ENCODE peak calls at places on chromosomes 1 and 21, in nine cellular contexts. One of them, this sample, is unnamed.

GRCh38 chr21:44282370-44282769 is 3.3 kb upstream of the AIRE start:
- DNase-seq in fibroblast of lung: no peak
- DNase-seq in GM04504: no peak
- DNase-seq in iris pigment epithelial cell: no peak
- DNase-seq in stimulated activated CD4-positive, alpha-beta T cell treated with anti-CD3 and anti-CD28 coated beads, TNF-alpha, amount 100 ng/mL, for 1 hour: no peak
- DNase-seq in RKO: no peak
- DNase-seq in AML-193: no peak
- DNase-seq in body of pancreas: no peak
- DNase-seq in GM12878: no peak
- DNase-seq in this sample: no peak

GRCh38 chr1:232045134-232045533 is 418.5 kb downstream of the DISC1 start:
- DNase-seq in fibroblast of lung: no peak
- DNase-seq in GM04504: no peak
- DNase-seq in iris pigment epithelial cell: no peak
- DNase-seq in stimulated activated CD4-positive, alpha-beta T cell treated with anti-CD3 and anti-CD28 coated beads, TNF-alpha, amount 100 ng/mL, for 1 hour: no peak
- DNase-seq in RKO: no peak
- DNase-seq in AML-193: no peak
- DNase-seq in body of pancreas: no peak
- DNase-seq in GM12878: no peak
- DNase-seq in this sample: no peak

GRCh38 chr1:103341377-103341880 is 184.1 kb upstream of the RNPC3 start:
- DNase-seq in fibroblast of lung: peak; percentile 22
- DNase-seq in GM04504: no peak
- DNase-seq in iris pigment epithelial cell: no peak
- DNase-seq in stimulated activated CD4-positive, alpha-beta T cell treated with anti-CD3 and anti-CD28 coated beads, TNF-alpha, amount 100 ng/mL, for 1 hour: no peak
- DNase-seq in RKO: no peak
- DNase-seq in AML-193: no peak
- DNase-seq in body of pancreas: no peak
- DNase-seq in GM12878: no peak
- DNase-seq in this sample: no peak

GRCh38 chr21:35473496-35473895 is 424.4 kb upstream of the RUNX1 start:
- DNase-seq in fibroblast of lung: no peak
- DNase-seq in GM04504: no peak
- DNase-seq in iris pigment epithelial cell: no peak
- DNase-seq in stimulated activated CD4-positive, alpha-beta T cell treated with anti-CD3 and anti-CD28 coated beads, TNF-alpha, amount 100 ng/mL, for 1 hour: no peak
- DNase-seq in RKO: no peak
- DNase-seq in AML-193: peak; percentile 46
- DNase-seq in body of pancreas: no peak
- DNase-seq in GM12878: no peak
- DNase-seq in this sample: no peak

GRCh38 chr1:31575373-31576140 is 758 bp upstream of the TINAGL1 start:
- DNase-seq in fibroblast of lung: no peak
- DNase-seq in GM04504: no peak
- DNase-seq in iris pigment epithelial cell: no peak
- DNase-seq in stimulated activated CD4-positive, alpha-beta T cell treated with anti-CD3 and anti-CD28 coated beads, TNF-alpha, amount 100 ng/mL, for 1 hour: no peak
- DNase-seq in RKO: no peak
- DNase-seq in AML-193: no peak
- DNase-seq in body of pancreas: peak; percentile 88
- DNase-seq in GM12878: no peak
- DNase-seq in this sample: no peak

GRCh38 chr1:6262570-6263420 is 1.9 kb upstream of the GPR153 start:
- DNase-seq in fibroblast of lung: no peak
- DNase-seq in GM04504: no peak
- DNase-seq in iris pigment epithelial cell: no peak
- DNase-seq in stimulated activated CD4-positive, alpha-beta T cell treated with anti-CD3 and anti-CD28 coated beads, TNF-alpha, amount 100 ng/mL, for 1 hour: no peak
- DNase-seq in RKO: no peak
- DNase-seq in AML-193: no peak
- DNase-seq in body of pancreas: peak; percentile 30
- DNase-seq in GM12878: no peak
- DNase-seq in this sample: no peak

GRCh38 chr1:170668301-170668789 is 4.4 kb downstream of the PRRX1 start:
- DNase-seq in fibroblast of lung: peak; percentile 39
- DNase-seq in GM04504: no peak
- DNase-seq in iris pigment epithelial cell: peak; percentile 50
- DNase-seq in stimulated activated CD4-positive, alpha-beta T cell treated with anti-CD3 and anti-CD28 coated beads, TNF-alpha, amount 100 ng/mL, for 1 hour: no peak
- DNase-seq in RKO: no peak
- DNase-seq in AML-193: no peak
- DNase-seq in body of pancreas: no peak
- DNase-seq in GM12878: no peak
- DNase-seq in this sample: peak; percentile 29

GRCh38 chr1:233281711-233282581 is 13.6 kb downstream of the PCNX2 start:
- DNase-seq in fibroblast of lung: peak; percentile 88
- DNase-seq in GM04504: no peak
- DNase-seq in iris pigment epithelial cell: peak; percentile 82
- DNase-seq in stimulated activated CD4-positive, alpha-beta T cell treated with anti-CD3 and anti-CD28 coated beads, TNF-alpha, amount 100 ng/mL, for 1 hour: no peak
- DNase-seq in RKO: no peak
- DNase-seq in AML-193: no peak
- DNase-seq in body of pancreas: no peak
- DNase-seq in GM12878: peak; percentile 38
- DNase-seq in this sample: no peak

GRCh38 chr1:63611231-63611630 is 18.0 kb downstream of the PGM1 start:
- DNase-seq in fibroblast of lung: no peak
- DNase-seq in GM04504: no peak
- DNase-seq in iris pigment epithelial cell: no peak
- DNase-seq in stimulated activated CD4-positive, alpha-beta T cell treated with anti-CD3 and anti-CD28 coated beads, TNF-alpha, amount 100 ng/mL, for 1 hour: no peak
- DNase-seq in RKO: no peak
- DNase-seq in AML-193: no peak
- DNase-seq in body of pancreas: no peak
- DNase-seq in GM12878: no peak
- DNase-seq in this sample: no peak

GRCh38 chr1:240691521-240692338 is 79.8 kb upstream of the GREM2 start:
- DNase-seq in fibroblast of lung: peak; percentile 56
- DNase-seq in GM04504: peak; percentile 53
- DNase-seq in iris pigment epithelial cell: peak; percentile 77
- DNase-seq in stimulated activated CD4-positive, alpha-beta T cell treated with anti-CD3 and anti-CD28 coated beads, TNF-alpha, amount 100 ng/mL, for 1 hour: no peak
- DNase-seq in RKO: peak; percentile 28
- DNase-seq in AML-193: no peak
- DNase-seq in body of pancreas: no peak
- DNase-seq in GM12878: no peak
- DNase-seq in this sample: peak; percentile 65

GRCh38 chr1:66431999-66432398 is 102.0 kb upstream of the SGIP1 start:
- DNase-seq in fibroblast of lung: no peak
- DNase-seq in GM04504: no peak
- DNase-seq in iris pigment epithelial cell: no peak
- DNase-seq in stimulated activated CD4-positive, alpha-beta T cell treated with anti-CD3 and anti-CD28 coated beads, TNF-alpha, amount 100 ng/mL, for 1 hour: no peak
- DNase-seq in RKO: no peak
- DNase-seq in AML-193: no peak
- DNase-seq in body of pancreas: no peak
- DNase-seq in GM12878: no peak
- DNase-seq in this sample: no peak

GRCh38 chr1:241992734-241993133 is 6.2 kb downstream of the MAP1LC3C start:
- DNase-seq in fibroblast of lung: peak; percentile 33
- DNase-seq in GM04504: no peak
- DNase-seq in iris pigment epithelial cell: peak; percentile 53
- DNase-seq in stimulated activated CD4-positive, alpha-beta T cell treated with anti-CD3 and anti-CD28 coated beads, TNF-alpha, amount 100 ng/mL, for 1 hour: no peak
- DNase-seq in RKO: peak; percentile 61
- DNase-seq in AML-193: no peak
- DNase-seq in body of pancreas: no peak
- DNase-seq in GM12878: no peak
- DNase-seq in this sample: no peak

GRCh38 chr1:241985787-241986186 is 13.1 kb downstream of the MAP1LC3C start:
- DNase-seq in fibroblast of lung: peak; percentile 34
- DNase-seq in GM04504: no peak
- DNase-seq in iris pigment epithelial cell: peak; percentile 61
- DNase-seq in stimulated activated CD4-positive, alpha-beta T cell treated with anti-CD3 and anti-CD28 coated beads, TNF-alpha, amount 100 ng/mL, for 1 hour: no peak
- DNase-seq in RKO: peak; percentile 71
- DNase-seq in AML-193: peak; percentile 9
- DNase-seq in body of pancreas: peak; percentile 22
- DNase-seq in GM12878: no peak
- DNase-seq in this sample: peak; percentile 71

GRCh38 chr1:110433803-110434202 is 17.1 kb upstream of the PROK1 start:
- DNase-seq in fibroblast of lung: peak; percentile 28
- DNase-seq in GM04504: peak; percentile 8
- DNase-seq in iris pigment epithelial cell: peak; percentile 61
- DNase-seq in stimulated activated CD4-positive, alpha-beta T cell treated with anti-CD3 and anti-CD28 coated beads, TNF-alpha, amount 100 ng/mL, for 1 hour: no peak
- DNase-seq in RKO: peak; percentile 28
- DNase-seq in AML-193: peak; percentile 85
- DNase-seq in body of pancreas: peak; percentile 49
- DNase-seq in GM12878: no peak
- DNase-seq in this sample: no peak

GRCh38 chr1:50750021-50750619 is 209.9 kb downstream of the FAF1 start:
- DNase-seq in fibroblast of lung: peak; percentile 32
- DNase-seq in GM04504: no peak
- DNase-seq in iris pigment epithelial cell: peak; percentile 54
- DNase-seq in stimulated activated CD4-positive, alpha-beta T cell treated with anti-CD3 and anti-CD28 coated beads, TNF-alpha, amount 100 ng/mL, for 1 hour: no peak
- DNase-seq in RKO: peak; percentile 66
- DNase-seq in AML-193: no peak
- DNase-seq in body of pancreas: no peak
- DNase-seq in GM12878: no peak
- DNase-seq in this sample: peak; percentile 60

GRCh38 chr1:42305639-42306038 is 29.4 kb downstream of the FOXJ3 start:
- DNase-seq in fibroblast of lung: peak; percentile 59
- DNase-seq in GM04504: no peak
- DNase-seq in iris pigment epithelial cell: peak; percentile 72
- DNase-seq in stimulated activated CD4-positive, alpha-beta T cell treated with anti-CD3 and anti-CD28 coated beads, TNF-alpha, amount 100 ng/mL, for 1 hour: no peak
- DNase-seq in RKO: no peak
- DNase-seq in AML-193: no peak
- DNase-seq in body of pancreas: no peak
- DNase-seq in GM12878: no peak
- DNase-seq in this sample: no peak

GRCh38 chr21:16455526-16455925 is 725.7 kb downstream of the USP25 start:
- DNase-seq in fibroblast of lung: peak; percentile 57
- DNase-seq in GM04504: no peak
- DNase-seq in iris pigment epithelial cell: no peak
- DNase-seq in stimulated activated CD4-positive, alpha-beta T cell treated with anti-CD3 and anti-CD28 coated beads, TNF-alpha, amount 100 ng/mL, for 1 hour: no peak
- DNase-seq in RKO: no peak
- DNase-seq in AML-193: no peak
- DNase-seq in body of pancreas: no peak
- DNase-seq in GM12878: no peak
- DNase-seq in this sample: no peak

GRCh38 chr1:85569122-85569521 is 11.4 kb upstream of the CCN1 start:
- DNase-seq in fibroblast of lung: peak; percentile 95
- DNase-seq in GM04504: peak; percentile 48
- DNase-seq in iris pigment epithelial cell: peak; percentile 91
- DNase-seq in stimulated activated CD4-positive, alpha-beta T cell treated with anti-CD3 and anti-CD28 coated beads, TNF-alpha, amount 100 ng/mL, for 1 hour: no peak
- DNase-seq in RKO: peak; percentile 58
- DNase-seq in AML-193: no peak
- DNase-seq in body of pancreas: no peak
- DNase-seq in GM12878: no peak
- DNase-seq in this sample: no peak

GRCh38 chr1:235675152-235675890 is 25.7 kb upstream of the GNG4 start:
- DNase-seq in fibroblast of lung: no peak
- DNase-seq in GM04504: no peak
- DNase-seq in iris pigment epithelial cell: peak; percentile 69
- DNase-seq in stimulated activated CD4-positive, alpha-beta T cell treated with anti-CD3 and anti-CD28 coated beads, TNF-alpha, amount 100 ng/mL, for 1 hour: no peak
- DNase-seq in RKO: no peak
- DNase-seq in AML-193: no peak
- DNase-seq in body of pancreas: no peak
- DNase-seq in GM12878: no peak
- DNase-seq in this sample: no peak

GRCh38 chr1:201982923-201983805 is 716 bp downstream of the RNPEP start:
- DNase-seq in fibroblast of lung: peak; percentile 75
- DNase-seq in GM04504: peak; percentile 50
- DNase-seq in iris pigment epithelial cell: peak; percentile 67
- DNase-seq in stimulated activated CD4-positive, alpha-beta T cell treated with anti-CD3 and anti-CD28 coated beads, TNF-alpha, amount 100 ng/mL, for 1 hour: peak; percentile 25
- DNase-seq in RKO: peak; percentile 85
- DNase-seq in AML-193: peak; percentile 82
- DNase-seq in body of pancreas: peak; percentile 73
- DNase-seq in GM12878: no peak
- DNase-seq in this sample: peak; percentile 89

GRCh38 chr1:150549496-150550221 is 451 bp downstream of the ADAMTSL4 start:
- DNase-seq in fibroblast of lung: no peak
- DNase-seq in GM04504: no peak
- DNase-seq in iris pigment epithelial cell: no peak
- DNase-seq in stimulated activated CD4-positive, alpha-beta T cell treated with anti-CD3 and anti-CD28 coated beads, TNF-alpha, amount 100 ng/mL, for 1 hour: no peak
- DNase-seq in RKO: no peak
- DNase-seq in AML-193: no peak
- DNase-seq in body of pancreas: no peak
- DNase-seq in GM12878: no peak
- DNase-seq in this sample: peak; percentile 35

GRCh38 chr1:159867322-159868064 is 5.0 kb upstream of the VSIG8 start:
- DNase-seq in fibroblast of lung: no peak
- DNase-seq in GM04504: no peak
- DNase-seq in iris pigment epithelial cell: peak; percentile 24
- DNase-seq in stimulated activated CD4-positive, alpha-beta T cell treated with anti-CD3 and anti-CD28 coated beads, TNF-alpha, amount 100 ng/mL, for 1 hour: no peak
- DNase-seq in RKO: no peak
- DNase-seq in AML-193: no peak
- DNase-seq in body of pancreas: peak; percentile 87
- DNase-seq in GM12878: no peak
- DNase-seq in this sample: no peak

GRCh38 chr1:29245876-29246275 is 9.6 kb downstream of the PTPRU start:
- DNase-seq in fibroblast of lung: peak; percentile 45
- DNase-seq in GM04504: no peak
- DNase-seq in iris pigment epithelial cell: peak; percentile 52
- DNase-seq in stimulated activated CD4-positive, alpha-beta T cell treated with anti-CD3 and anti-CD28 coated beads, TNF-alpha, amount 100 ng/mL, for 1 hour: no peak
- DNase-seq in RKO: peak; percentile 22
- DNase-seq in AML-193: peak; percentile 28
- DNase-seq in body of pancreas: no peak
- DNase-seq in GM12878: no peak
- DNase-seq in this sample: no peak

GRCh38 chr1:178341218-178341956 is 155.4 kb downstream of the CLEC20A start:
- DNase-seq in fibroblast of lung: peak; percentile 94
- DNase-seq in GM04504: peak; percentile 79
- DNase-seq in iris pigment epithelial cell: peak; percentile 89
- DNase-seq in stimulated activated CD4-positive, alpha-beta T cell treated with anti-CD3 and anti-CD28 coated beads, TNF-alpha, amount 100 ng/mL, for 1 hour: no peak
- DNase-seq in RKO: no peak
- DNase-seq in AML-193: no peak
- DNase-seq in body of pancreas: peak; percentile 59
- DNase-seq in GM12878: no peak
- DNase-seq in this sample: peak; percentile 98

GRCh38 chr1:98143403-98143802 is 222.6 kb upstream of the DPYD start:
- DNase-seq in fibroblast of lung: no peak
- DNase-seq in GM04504: no peak
- DNase-seq in iris pigment epithelial cell: peak; percentile 28
- DNase-seq in stimulated activated CD4-positive, alpha-beta T cell treated with anti-CD3 and anti-CD28 coated beads, TNF-alpha, amount 100 ng/mL, for 1 hour: no peak
- DNase-seq in RKO: no peak
- DNase-seq in AML-193: no peak
- DNase-seq in body of pancreas: no peak
- DNase-seq in GM12878: no peak
- DNase-seq in this sample: no peak

GRCh38 chr1:186798960-186799688 is 29.6 kb upstream of the PLA2G4A start:
- DNase-seq in fibroblast of lung: no peak
- DNase-seq in GM04504: no peak
- DNase-seq in iris pigment epithelial cell: no peak
- DNase-seq in stimulated activated CD4-positive, alpha-beta T cell treated with anti-CD3 and anti-CD28 coated beads, TNF-alpha, amount 100 ng/mL, for 1 hour: no peak
- DNase-seq in RKO: no peak
- DNase-seq in AML-193: no peak
- DNase-seq in body of pancreas: no peak
- DNase-seq in GM12878: no peak
- DNase-seq in this sample: no peak

GRCh38 chr1:35844826-35845225 is 37.0 kb downstream of the AGO4 start:
- DNase-seq in fibroblast of lung: no peak
- DNase-seq in GM04504: no peak
- DNase-seq in iris pigment epithelial cell: no peak
- DNase-seq in stimulated activated CD4-positive, alpha-beta T cell treated with anti-CD3 and anti-CD28 coated beads, TNF-alpha, amount 100 ng/mL, for 1 hour: no peak
- DNase-seq in RKO: no peak
- DNase-seq in AML-193: no peak
- DNase-seq in body of pancreas: no peak
- DNase-seq in GM12878: no peak
- DNase-seq in this sample: no peak

GRCh38 chr1:64745181-64745985 is 508 bp downstream of the RAVER2 start:
- DNase-seq in fibroblast of lung: peak; percentile 10
- DNase-seq in GM04504: no peak
- DNase-seq in iris pigment epithelial cell: peak; percentile 65
- DNase-seq in stimulated activated CD4-positive, alpha-beta T cell treated with anti-CD3 and anti-CD28 coated beads, TNF-alpha, amount 100 ng/mL, for 1 hour: peak; percentile 3
- DNase-seq in RKO: peak; percentile 73
- DNase-seq in AML-193: peak; percentile 33
- DNase-seq in body of pancreas: peak; percentile 37
- DNase-seq in GM12878: no peak
- DNase-seq in this sample: no peak

GRCh38 chr1:114128293-114128692 is 25.4 kb downstream of the SYT6 start:
- DNase-seq in fibroblast of lung: no peak
- DNase-seq in GM04504: no peak
- DNase-seq in iris pigment epithelial cell: no peak
- DNase-seq in stimulated activated CD4-positive, alpha-beta T cell treated with anti-CD3 and anti-CD28 coated beads, TNF-alpha, amount 100 ng/mL, for 1 hour: no peak
- DNase-seq in RKO: no peak
- DNase-seq in AML-193: no peak
- DNase-seq in body of pancreas: no peak
- DNase-seq in GM12878: no peak
- DNase-seq in this sample: no peak

GRCh38 chr1:200150721-200151120 is 123.2 kb downstream of the NR5A2 start:
- DNase-seq in fibroblast of lung: peak; percentile 79
- DNase-seq in GM04504: peak; percentile 27
- DNase-seq in iris pigment epithelial cell: peak; percentile 83
- DNase-seq in stimulated activated CD4-positive, alpha-beta T cell treated with anti-CD3 and anti-CD28 coated beads, TNF-alpha, amount 100 ng/mL, for 1 hour: no peak
- DNase-seq in RKO: peak; percentile 46
- DNase-seq in AML-193: peak; percentile 53
- DNase-seq in body of pancreas: peak; percentile 36
- DNase-seq in GM12878: peak; percentile 49
- DNase-seq in this sample: peak; percentile 16

This sample was measured in HAP-1.